ENCODE peak calls at places on chromosomes 11 and 22, in seven cellular contexts. One of them, this sample, is unnamed.
A peak's percentile ranks its signal among the peaks of the same experiment; 100 is the strongest.

GRCh38 chr11:17415523-17416104 is 27.2 kb upstream of the KCNJ11 start:
- DNase-seq in epithelial cell of prostate: no peak
- DNase-seq in retinal pigment epithelial cell: no peak
- DNase-seq in ureter: no peak
- DNase-seq in T-helper 1 cell: no peak
- DNase-seq in COR-L47: no peak
- DNase-seq in T-helper 9 cell: no peak
- DNase-seq in this sample: no peak

GRCh38 chr11:4464216-4465159 is 15.4 kb downstream of the OR52K2 start:
- DNase-seq in epithelial cell of prostate: peak; percentile 14
- DNase-seq in retinal pigment epithelial cell: no peak
- DNase-seq in ureter: no peak
- DNase-seq in T-helper 1 cell: no peak
- DNase-seq in COR-L47: no peak
- DNase-seq in T-helper 9 cell: no peak
- DNase-seq in this sample: no peak

GRCh38 chr22:29205598-29206371 is at the start of gene EMID1:
- DNase-seq in epithelial cell of prostate: no peak
- DNase-seq in retinal pigment epithelial cell: no peak
- DNase-seq in ureter: no peak
- DNase-seq in T-helper 1 cell: no peak
- DNase-seq in COR-L47: peak; percentile 21
- DNase-seq in T-helper 9 cell: no peak
- DNase-seq in this sample: no peak

GRCh38 chr22:37019309-37020191 is at the start of the genes MPST and TST:
- DNase-seq in epithelial cell of prostate: no peak
- DNase-seq in retinal pigment epithelial cell: no peak
- DNase-seq in ureter: peak; percentile 81
- DNase-seq in T-helper 1 cell: peak; percentile 40
- DNase-seq in COR-L47: peak; percentile 48
- DNase-seq in T-helper 9 cell: peak; percentile 32
- DNase-seq in this sample: peak; percentile 30

GRCh38 chr22:34950480-34950879 is 115.5 kb upstream of the ISX start:
- DNase-seq in epithelial cell of prostate: no peak
- DNase-seq in retinal pigment epithelial cell: no peak
- DNase-seq in ureter: no peak
- DNase-seq in T-helper 1 cell: no peak
- DNase-seq in COR-L47: no peak
- DNase-seq in T-helper 9 cell: no peak
- DNase-seq in this sample: no peak

GRCh38 chr11:83472831-83473230 is 186.7 kb upstream of the CCDC90B start:
- DNase-seq in epithelial cell of prostate: no peak
- DNase-seq in retinal pigment epithelial cell: no peak
- DNase-seq in ureter: no peak
- DNase-seq in T-helper 1 cell: no peak
- DNase-seq in COR-L47: no peak
- DNase-seq in T-helper 9 cell: no peak
- DNase-seq in this sample: no peak

GRCh38 chr22:49161002-49161850 is 666.4 kb downstream of the BRD1 start:
- DNase-seq in epithelial cell of prostate: no peak
- DNase-seq in retinal pigment epithelial cell: no peak
- DNase-seq in ureter: no peak
- DNase-seq in T-helper 1 cell: no peak
- DNase-seq in COR-L47: no peak
- DNase-seq in T-helper 9 cell: no peak
- DNase-seq in this sample: no peak

GRCh38 chr22:46576556-46577351 is 39.3 kb upstream of the CELSR1 start:
- DNase-seq in epithelial cell of prostate: no peak
- DNase-seq in retinal pigment epithelial cell: no peak
- DNase-seq in ureter: peak; percentile 45
- DNase-seq in T-helper 1 cell: peak; percentile 71
- DNase-seq in COR-L47: peak; percentile 41
- DNase-seq in T-helper 9 cell: peak; percentile 48
- DNase-seq in this sample: no peak

GRCh38 chr22:24441406-24442351 is 14.3 kb downstream of the ADORA2A start:
- DNase-seq in epithelial cell of prostate: no peak
- DNase-seq in retinal pigment epithelial cell: no peak
- DNase-seq in ureter: no peak
- DNase-seq in T-helper 1 cell: no peak
- DNase-seq in COR-L47: no peak
- DNase-seq in T-helper 9 cell: no peak
- DNase-seq in this sample: no peak

GRCh38 chr11:14094481-14095037 is 132.0 kb downstream of the SPON1 start:
- DNase-seq in epithelial cell of prostate: peak; percentile 41
- DNase-seq in retinal pigment epithelial cell: no peak
- DNase-seq in ureter: no peak
- DNase-seq in T-helper 1 cell: no peak
- DNase-seq in COR-L47: no peak
- DNase-seq in T-helper 9 cell: no peak
- DNase-seq in this sample: no peak

GRCh38 chr22:37690407-37690806 is 4.3 kb downstream of the NOL12 start:
- DNase-seq in epithelial cell of prostate: no peak
- DNase-seq in retinal pigment epithelial cell: no peak
- DNase-seq in ureter: no peak
- DNase-seq in T-helper 1 cell: no peak
- DNase-seq in COR-L47: no peak
- DNase-seq in T-helper 9 cell: no peak
- DNase-seq in this sample: no peak

GRCh38 chr11:45715398-45715797 is 50.0 kb upstream of the CHST1 start:
- DNase-seq in epithelial cell of prostate: no peak
- DNase-seq in retinal pigment epithelial cell: no peak
- DNase-seq in ureter: no peak
- DNase-seq in T-helper 1 cell: no peak
- DNase-seq in COR-L47: no peak
- DNase-seq in T-helper 9 cell: no peak
- DNase-seq in this sample: no peak

GRCh38 chr22:44828193-44828592 is 75.8 kb downstream of the ARHGAP8 start:
- DNase-seq in epithelial cell of prostate: no peak
- DNase-seq in retinal pigment epithelial cell: no peak
- DNase-seq in ureter: no peak
- DNase-seq in T-helper 1 cell: no peak
- DNase-seq in COR-L47: no peak
- DNase-seq in T-helper 9 cell: no peak
- DNase-seq in this sample: no peak

GRCh38 chr11:67648796-67649613 is 1.5 kb downstream of the ACY3 start:
- DNase-seq in epithelial cell of prostate: no peak
- DNase-seq in retinal pigment epithelial cell: no peak
- DNase-seq in ureter: peak; percentile 41
- DNase-seq in T-helper 1 cell: no peak
- DNase-seq in COR-L47: no peak
- DNase-seq in T-helper 9 cell: no peak
- DNase-seq in this sample: no peak

GRCh38 chr11:118109231-118109630 is 22.5 kb upstream of the SMIM35 start:
- DNase-seq in epithelial cell of prostate: no peak
- DNase-seq in retinal pigment epithelial cell: no peak
- DNase-seq in ureter: no peak
- DNase-seq in T-helper 1 cell: no peak
- DNase-seq in COR-L47: no peak
- DNase-seq in T-helper 9 cell: no peak
- DNase-seq in this sample: no peak

GRCh38 chr11:77213589-77214428 is 85.8 kb downstream of the MYO7A start:
- DNase-seq in epithelial cell of prostate: no peak
- DNase-seq in retinal pigment epithelial cell: no peak
- DNase-seq in ureter: no peak
- DNase-seq in T-helper 1 cell: no peak
- DNase-seq in COR-L47: no peak
- DNase-seq in T-helper 9 cell: no peak
- DNase-seq in this sample: no peak

GRCh38 chr11:27255447-27255828 is 107.6 kb downstream of the CCDC34 start:
- DNase-seq in epithelial cell of prostate: no peak
- DNase-seq in retinal pigment epithelial cell: no peak
- DNase-seq in ureter: no peak
- DNase-seq in T-helper 1 cell: no peak
- DNase-seq in COR-L47: no peak
- DNase-seq in T-helper 9 cell: no peak
- DNase-seq in this sample: no peak

GRCh38 chr11:1656670-1657069 is 27.1 kb downstream of the KRTAP5-5 start:
- DNase-seq in epithelial cell of prostate: no peak
- DNase-seq in retinal pigment epithelial cell: no peak
- DNase-seq in ureter: peak; percentile 24
- DNase-seq in T-helper 1 cell: no peak
- DNase-seq in COR-L47: no peak
- DNase-seq in T-helper 9 cell: no peak
- DNase-seq in this sample: no peak

GRCh38 chr22:26646158-26646557 is 11.2 kb upstream of the MIAT start:
- DNase-seq in epithelial cell of prostate: no peak
- DNase-seq in retinal pigment epithelial cell: no peak
- DNase-seq in ureter: no peak
- DNase-seq in T-helper 1 cell: no peak
- DNase-seq in COR-L47: peak; percentile 41
- DNase-seq in T-helper 9 cell: no peak
- DNase-seq in this sample: no peak

GRCh38 chr22:23144432-23144831 is 845 bp upstream of the RAB36 start:
- DNase-seq in epithelial cell of prostate: no peak
- DNase-seq in retinal pigment epithelial cell: no peak
- DNase-seq in ureter: no peak
- DNase-seq in T-helper 1 cell: no peak
- DNase-seq in COR-L47: no peak
- DNase-seq in T-helper 9 cell: no peak
- DNase-seq in this sample: no peak

GRCh38 chr11:63274776-63275175 is 31.4 kb upstream of the SLC22A25 start:
- DNase-seq in epithelial cell of prostate: no peak
- DNase-seq in retinal pigment epithelial cell: no peak
- DNase-seq in ureter: no peak
- DNase-seq in T-helper 1 cell: no peak
- DNase-seq in COR-L47: no peak
- DNase-seq in T-helper 9 cell: no peak
- DNase-seq in this sample: no peak

GRCh38 chr11:112963368-112963955 is 2.2 kb downstream of the NCAM1 start:
- DNase-seq in epithelial cell of prostate: no peak
- DNase-seq in retinal pigment epithelial cell: no peak
- DNase-seq in ureter: no peak
- DNase-seq in T-helper 1 cell: no peak
- DNase-seq in COR-L47: peak; percentile 77
- DNase-seq in T-helper 9 cell: no peak
- DNase-seq in this sample: peak; percentile 24

GRCh38 chr11:31720225-31720624 is 90.9 kb downstream of the PAX6 start:
- DNase-seq in epithelial cell of prostate: no peak
- DNase-seq in retinal pigment epithelial cell: no peak
- DNase-seq in ureter: no peak
- DNase-seq in T-helper 1 cell: no peak
- DNase-seq in COR-L47: no peak
- DNase-seq in T-helper 9 cell: no peak
- DNase-seq in this sample: no peak

This sample was measured in NCI-H510A.